ENCODE peak calls at places on chromosomes 3 and 15, in seven cellular contexts. L, Q, O, Y, C, U and B are unnamed samples.

GRCh38 chr3:149274220-149274619 is 52.6 kb upstream of the CP start:
- DNase-seq in C (no peak), L (no peak), O (no peak), Q (no peak), Y (no peak), U (no peak), B (no peak)

GRCh38 chr3:39499651-39500273 is 32.3 kb downstream of the MOBP start:
- DNase-seq in O (no peak), C (no peak), Y (no peak), L (no peak), Q (no peak), U (no peak), B (no peak)

GRCh38 chr3:112811150-112811884 is 35.3 kb downstream of the CD200R1L start:
- DNase-seq in C (peak; percentile 23), Q (no peak), O (no peak), L (no peak), Y (peak; percentile 5), U (no peak), B (no peak)

GRCh38 chr15:62648954-62649353 is 393.6 kb upstream of the TPM1 start:
- DNase-seq in C (no peak), Y (peak; percentile 62), U (no peak), Q (no peak), O (peak; percentile 56), L (no peak), B (no peak)

GRCh38 chr3:115388166-115388565 is 235.1 kb upstream of the GAP43 start:
- DNase-seq in Y (peak; percentile 36), Q (no peak), U (no peak), O (no peak), L (no peak), C (no peak), B (no peak)

GRCh38 chr3:90180543-90180942 is 1073.1 kb downstream of the EPHA3 start:
- DNase-seq in Y (no peak), C (no peak), Q (no peak), O (no peak), L (no peak), U (no peak), B (no peak)

GRCh38 chr3:13532661-13533060 is 16.3 kb upstream of the FBLN2 start:
- DNase-seq in L (no peak), U (no peak), O (no peak), Q (no peak), C (no peak), Y (no peak), B (no peak)

GRCh38 chr15:63041982-63042878 is at the start of gene TPM1:
- DNase-seq in O (peak; percentile 94), L (no peak), Q (no peak), U (no peak), Y (peak; percentile 82), C (peak; percentile 92), B (peak; percentile 55)

GRCh38 chr3:152281032-152281713 is 12.4 kb downstream of the MBNL1 start:
- DNase-seq in U (no peak), L (no peak), C (no peak), O (no peak), Y (peak; percentile 30), Q (no peak), B (no peak)

GRCh38 chr15:99493461-99493860 is 72.3 kb upstream of the MEF2A start:
- DNase-seq in O (no peak), C (no peak), U (no peak), L (no peak), Y (no peak), Q (no peak), B (no peak)

GRCh38 chr3:136819784-136820640 is 1.1 kb downstream of the SLC35G2 start:
- DNase-seq in Q (no peak), Y (peak; percentile 80), U (peak; percentile 2), O (peak; percentile 88), C (peak; percentile 29), L (no peak), B (peak; percentile 81)

GRCh38 chr3:149214702-149215101 is 6.9 kb downstream of the CP start:
- DNase-seq in Q (no peak), L (no peak), C (no peak), O (no peak), U (no peak), Y (no peak), B (no peak)

GRCh38 chr3:4720316-4721075 is 227.3 kb downstream of the ITPR1 start:
- DNase-seq in U (peak; percentile 27), Q (no peak), O (peak; percentile 74), Y (peak; percentile 67), C (no peak), L (no peak), B (peak; percentile 75)

GRCh38 chr3:119831941-119832371 is 50.1 kb downstream of the NR1I2 start:
- DNase-seq in O (no peak), U (no peak), L (no peak), C (no peak), Q (no peak), Y (no peak), B (no peak)

GRCh38 chr3:22977042-22977441 is 226.1 kb upstream of the UBE2E2 start:
- DNase-seq in L (no peak), U (no peak), Q (no peak), C (no peak), O (no peak), Y (no peak), B (no peak)

GRCh38 chr15:88648357-88649214 is 9.8 kb downstream of the ISG20 start:
- DNase-seq in U (no peak), Y (peak; percentile 76), O (no peak), C (no peak), L (no peak), Q (no peak), B (no peak)

GRCh38 chr3:154040283-154040682 is 80.9 kb upstream of the ARHGEF26 start:
- DNase-seq in C (no peak), L (no peak), U (no peak), Y (peak; percentile 63), Q (no peak), O (no peak), B (peak; percentile 31)

GRCh38 chr3:18440053-18440768 is 15.1 kb upstream of the SATB1 start:
- DNase-seq in Q (no peak), C (no peak), L (no peak), Y (no peak), O (no peak), U (no peak), B (peak; percentile 39)

GRCh38 chr3:151866711-151867410 is 6.6 kb upstream of the SUCNR1 start:
- DNase-seq in C (no peak), L (no peak), Y (no peak), Q (no peak), U (no peak), O (no peak), B (no peak)

GRCh38 chr3:55271549-55271948 is 215.6 kb downstream of the WNT5A start:
- DNase-seq in U (no peak), C (no peak), Q (no peak), Y (no peak), O (no peak), L (no peak), B (no peak)

GRCh38 chr3:128768471-128768870 is 42.5 kb downstream of the RAB7A start:
- DNase-seq in O (no peak), Q (no peak), Y (no peak), L (no peak), C (no peak), U (no peak), B (no peak)

GRCh38 chr3:55128201-55128870 is 200.5 kb upstream of the LRTM1 start:
- DNase-seq in O (peak; percentile 4), U (no peak), Q (no peak), L (no peak), Y (peak; percentile 75), C (no peak), B (no peak)

GRCh38 chr3:141373768-141374526 is 5.6 kb downstream of the ZBTB38 start:
- DNase-seq in U (no peak), L (no peak), Q (no peak), C (no peak), Y (no peak), O (peak; percentile 79), B (peak; percentile 56)

GRCh38 chr3:185276415-185276814 is 22.6 kb upstream of the EHHADH start:
- DNase-seq in O (no peak), Y (no peak), U (no peak), L (no peak), C (no peak), Q (no peak), B (no peak)

GRCh38 chr3:159964166-159964973 is 24.3 kb upstream of the IL12A start:
- DNase-seq in Q (no peak), U (no peak), C (peak; percentile 56), L (no peak), Y (no peak), O (no peak), B (peak; percentile 51)

GRCh38 chr15:72562878-72563277 is 88.7 kb downstream of the ARIH1 start:
- DNase-seq in L (no peak), O (no peak), Y (no peak), C (no peak), U (no peak), Q (no peak), B (no peak)

GRCh38 chr3:113096158-113096893 is 105.5 kb downstream of the GTPBP8 start:
- DNase-seq in Y (no peak), Q (no peak), L (no peak), C (no peak), O (no peak), U (no peak), B (no peak)

GRCh38 chr15:80517290-80517689 is 113.1 kb downstream of the ARNT2 start:
- DNase-seq in U (no peak), O (no peak), L (no peak), Y (no peak), C (no peak), Q (no peak), B (no peak)

GRCh38 chr15:83284563-83285283 is at the start of gene BNC1:
- DNase-seq in O (peak; percentile 65), L (no peak), U (no peak), C (no peak), Q (no peak), Y (peak; percentile 44), B (peak; percentile 61)

GRCh38 chr15:101543926-101544490 is 54.5 kb upstream of the PCSK6 start:
- DNase-seq in Y (no peak), L (no peak), C (no peak), U (no peak), O (no peak), Q (no peak), B (no peak)

GRCh38 chr3:136146981-136147729 is 49.0 kb downstream of the MSL2 start:
- DNase-seq in U (no peak), O (no peak), L (no peak), Q (no peak), Y (peak; percentile 37), C (no peak), B (no peak)

GRCh38 chr3:178982138-178982537 is 89.5 kb downstream of the ZMAT3 start:
- DNase-seq in Q (no peak), U (no peak), Y (no peak), O (no peak), C (no peak), L (no peak), B (peak; percentile 58)

GRCh38 chr15:101187820-101188516 is 63.9 kb downstream of the CHSY1 start:
- DNase-seq in C (peak; percentile 50), U (no peak), O (no peak), L (no peak), Q (no peak), Y (no peak), B (no peak)

GRCh38 chr3:113536627-113537101 is 4.3 kb downstream of the SIDT1 start:
- DNase-seq in Q (no peak), C (no peak), Y (no peak), L (no peak), U (no peak), O (no peak), B (peak; percentile 86)

GRCh38 chr3:107753494-107753893 is 230.7 kb downstream of the BBX start:
- DNase-seq in U (peak; percentile 4), Y (peak; percentile 86), O (peak; percentile 64), C (no peak), L (no peak), Q (no peak), B (no peak)

GRCh38 chr15:67413770-67414429 is 107.0 kb upstream of the C15orf61 start:
- DNase-seq in C (no peak), Y (no peak), O (no peak), Q (no peak), U (no peak), L (no peak), B (no peak)

GRCh38 chr15:66154581-66154980 is 99.0 kb downstream of the MEGF11 start:
- DNase-seq in C (no peak), Q (no peak), O (no peak), L (no peak), Y (no peak), U (no peak), B (no peak)

GRCh38 chr3:65170357-65171090 is 482.7 kb upstream of the ADAMTS9 start:
- DNase-seq in C (no peak), L (no peak), Y (peak; percentile 65), Q (no peak), O (peak; percentile 62), U (no peak), B (peak; percentile 57)